ENCODE peak calls at places on chromosomes 5 and 9, in eight cellular contexts. H is stimulated activated CD8-positive, alpha-beta memory T cell treated with anti-CD3 and anti-CD28 coated beads, Interleukin-15, amount 100 ng/mL, for 24 hours; R is KBM-7; A is activated CD4-positive, CD25-positive, alpha-beta regulatory T cell; T is GM23248; G is upper lobe of right lung; Y is memory B cell; W is activated CD4-positive, alpha-beta T cell treated with anti-CD3 and anti-CD28 coated beads, Interleukin-2, amount 10 ng/mL, durations not matched to agents 24 days and 14 days. N is an unnamed sample.

GRCh38 chr5:159453209-159453608 is 122.9 kb upstream of the IL12B start:
- DNase-seq in G (no peak), T (no peak), R (no peak), A (no peak), H (no peak), W (no peak), Y (no peak), N (no peak)

GRCh38 chr9:93594041-93594756 is 17.8 kb downstream of the PHF2 start:
- DNase-seq in H (no peak), A (no peak), R (no peak), G (peak), T (no peak), W (no peak), Y (no peak), N (peak)

GRCh38 chr9:72363908-72364678 is 915 bp downstream of the ZFAND5 start:
- DNase-seq in G (peak), R (peak), A (peak), H (peak), T (peak), W (peak), Y (peak), N (peak)

GRCh38 chr9:128192601-128193371 is 1.4 kb upstream of the CIZ1 start:
- DNase-seq in R (no peak), A (no peak), H (no peak), G (peak), T (peak), W (peak), Y (no peak), N (peak)

GRCh38 chr9:6334305-6334704 is 6.1 kb downstream of the TPD52L3 start:
- DNase-seq in A (no peak), H (no peak), W (no peak), Y (no peak), G (no peak), T (no peak), R (no peak), N (no peak)

GRCh38 chr5:73405691-73406090 is 42.9 kb downstream of the FOXD1 start:
- DNase-seq in R (no peak), A (no peak), Y (no peak), G (no peak), T (peak), W (no peak), H (no peak), N (no peak)

GRCh38 chr9:35923927-35924763 is 14.9 kb downstream of the SPAAR start:
- DNase-seq in H (no peak), A (no peak), R (peak), Y (no peak), W (no peak), G (no peak), T (peak), N (peak)

GRCh38 chr5:36593867-36594266 is 12.5 kb upstream of the SLC1A3 start:
- DNase-seq in W (no peak), H (no peak), A (no peak), Y (no peak), T (no peak), G (no peak), R (peak), N (no peak)

GRCh38 chr5:137143244-137143605 is 355.9 kb downstream of the SPOCK1 start:
- DNase-seq in T (peak), G (no peak), W (no peak), R (no peak), H (no peak), A (no peak), Y (no peak), N (no peak)

GRCh38 chr5:40224421-40224820 is 455.3 kb upstream of the PTGER4 start:
- DNase-seq in Y (no peak), H (no peak), T (peak), R (no peak), A (no peak), W (no peak), G (no peak), N (no peak)

GRCh38 chr9:3023449-3023848 is 179.6 kb upstream of the PUM3 start:
- DNase-seq in W (no peak), T (peak), A (no peak), H (no peak), R (no peak), Y (no peak), G (no peak), N (no peak)

GRCh38 chr9:115157245-115157674 is 39.3 kb upstream of the TNC start:
- DNase-seq in W (no peak), R (no peak), Y (no peak), H (no peak), A (no peak), T (peak), G (no peak), N (no peak)

GRCh38 chr5:72709341-72709740 is 107.1 kb upstream of the TNPO1 start:
- DNase-seq in T (no peak), H (no peak), A (no peak), Y (no peak), W (no peak), R (no peak), G (no peak), N (no peak)

GRCh38 chr5:137291436-137291835 is 207.7 kb downstream of the SPOCK1 start:
- DNase-seq in A (no peak), Y (no peak), H (no peak), G (no peak), T (no peak), R (no peak), W (no peak), N (no peak)

GRCh38 chr5:107074991-107075390 is 595.7 kb downstream of the EFNA5 start:
- DNase-seq in A (no peak), R (no peak), G (no peak), W (no peak), Y (no peak), H (no peak), T (no peak), N (no peak)

GRCh38 chr9:92664394-92665152 is 5.4 kb downstream of the IPPK start:
- DNase-seq in R (no peak), W (peak), T (peak), H (no peak), Y (no peak), A (no peak), G (peak), N (no peak)

GRCh38 chr5:93130623-93131022 is 450.4 kb downstream of the NR2F1-AS1 start:
- DNase-seq in H (no peak), W (no peak), Y (no peak), T (no peak), G (no peak), A (no peak), R (no peak), N (no peak)

GRCh38 chr9:36576866-36577265 is 4.2 kb downstream of the MELK start:
- DNase-seq in H (no peak), R (no peak), G (no peak), W (no peak), Y (no peak), T (peak), A (no peak), N (no peak)

GRCh38 chr5:143315929-143316328 is 87.6 kb downstream of the NR3C1 start:
- DNase-seq in A (no peak), T (peak), H (no peak), R (no peak), W (peak), Y (no peak), G (no peak), N (no peak)

GRCh38 chr9:6133346-6134063 is 82.1 kb upstream of the IL33 start:
- DNase-seq in Y (no peak), A (no peak), H (no peak), R (peak), T (peak), G (no peak), W (no peak), N (no peak)

GRCh38 chr9:132973713-132974112 is 4.8 kb upstream of the GFI1B start:
- DNase-seq in A (no peak), Y (no peak), T (peak), G (no peak), R (peak), W (peak), H (no peak), N (no peak)

GRCh38 chr9:130714586-130715110 is 21.1 kb downstream of the EXOSC2 start:
- DNase-seq in G (no peak), W (no peak), T (peak), Y (no peak), A (no peak), H (no peak), R (no peak), N (no peak)

GRCh38 chr9:36092509-36093215 is 43.9 kb upstream of the GLIPR2 start:
- DNase-seq in G (no peak), T (no peak), H (no peak), Y (peak), A (no peak), W (peak), R (no peak), N (no peak)

GRCh38 chr5:142769251-142769792 is 855 bp upstream of the ARHGAP26 start:
- DNase-seq in R (no peak), G (no peak), Y (no peak), T (peak), A (no peak), H (no peak), W (no peak), N (no peak)

GRCh38 chr9:88605500-88606172 is 70.7 kb downstream of the NXNL2 start:
- DNase-seq in G (no peak), W (no peak), A (no peak), R (no peak), T (peak), H (no peak), Y (no peak), N (no peak)

GRCh38 chr9:94801685-94802084 is 75.2 kb downstream of the AOPEP start:
- DNase-seq in R (no peak), W (no peak), Y (no peak), G (no peak), T (peak), A (no peak), H (no peak), N (no peak)

GRCh38 chr5:111427762-111428161 is 84.6 kb downstream of the STARD4 start:
- DNase-seq in G (no peak), T (no peak), H (no peak), Y (no peak), R (no peak), W (no peak), A (no peak), N (no peak)

N was measured in breast epithelium.